ENCODE peak calls at places on chromosomes 16 and 17, in nine cellular contexts. One of them, this sample, is unnamed.

GRCh38 chr17:67636841-67637240 is 80.9 kb upstream of the NOL11 start:
- DNase-seq in stomach: no peak
- DNase-seq in GM23338: no peak
- DNase-seq in activated CD4-positive, alpha-beta T cell treated with anti-CD3 and anti-CD28 coated beads, Interleukin-2, amount 10 ng/mL, durations not matched to agents 7 days and 5 days: no peak
- DNase-seq in fibroblast of the conjunctiva: no peak
- DNase-seq in thoracic aorta: no peak
- DNase-seq in T-helper 9 cell: no peak
- DNase-seq in HEK293T: no peak
- DNase-seq in MG63: no peak
- DNase-seq in this sample: no peak

GRCh38 chr17:70375406-70375805 is 206.1 kb downstream of the KCNJ2 start:
- DNase-seq in stomach: no peak
- DNase-seq in GM23338: peak; percentile 35
- DNase-seq in activated CD4-positive, alpha-beta T cell treated with anti-CD3 and anti-CD28 coated beads, Interleukin-2, amount 10 ng/mL, durations not matched to agents 7 days and 5 days: no peak
- DNase-seq in fibroblast of the conjunctiva: no peak
- DNase-seq in thoracic aorta: no peak
- DNase-seq in T-helper 9 cell: no peak
- DNase-seq in HEK293T: no peak
- DNase-seq in MG63: no peak
- DNase-seq in this sample: no peak

GRCh38 chr16:8953064-8953463 is 10.6 kb downstream of the USP7 start:
- DNase-seq in stomach: no peak
- DNase-seq in GM23338: no peak
- DNase-seq in activated CD4-positive, alpha-beta T cell treated with anti-CD3 and anti-CD28 coated beads, Interleukin-2, amount 10 ng/mL, durations not matched to agents 7 days and 5 days: no peak
- DNase-seq in fibroblast of the conjunctiva: no peak
- DNase-seq in thoracic aorta: no peak
- DNase-seq in T-helper 9 cell: no peak
- DNase-seq in HEK293T: no peak
- DNase-seq in MG63: no peak
- DNase-seq in this sample: no peak

GRCh38 chr16:24652803-24653202 is 76.6 kb upstream of the TNRC6A start:
- DNase-seq in stomach: no peak
- DNase-seq in GM23338: no peak
- DNase-seq in activated CD4-positive, alpha-beta T cell treated with anti-CD3 and anti-CD28 coated beads, Interleukin-2, amount 10 ng/mL, durations not matched to agents 7 days and 5 days: no peak
- DNase-seq in fibroblast of the conjunctiva: no peak
- DNase-seq in thoracic aorta: no peak
- DNase-seq in T-helper 9 cell: no peak
- DNase-seq in HEK293T: no peak
- DNase-seq in MG63: no peak
- DNase-seq in this sample: no peak

GRCh38 chr17:41186872-41187271 is 2.2 kb upstream of the KRTAP4-1 start:
- DNase-seq in stomach: no peak
- DNase-seq in GM23338: no peak
- DNase-seq in activated CD4-positive, alpha-beta T cell treated with anti-CD3 and anti-CD28 coated beads, Interleukin-2, amount 10 ng/mL, durations not matched to agents 7 days and 5 days: no peak
- DNase-seq in fibroblast of the conjunctiva: no peak
- DNase-seq in thoracic aorta: no peak
- DNase-seq in T-helper 9 cell: no peak
- DNase-seq in HEK293T: no peak
- DNase-seq in MG63: no peak
- DNase-seq in this sample: no peak

GRCh38 chr16:46883353-46883689 is 841 bp upstream of the GPT2 start:
- DNase-seq in stomach: no peak
- DNase-seq in GM23338: no peak
- DNase-seq in activated CD4-positive, alpha-beta T cell treated with anti-CD3 and anti-CD28 coated beads, Interleukin-2, amount 10 ng/mL, durations not matched to agents 7 days and 5 days: no peak
- DNase-seq in fibroblast of the conjunctiva: no peak
- DNase-seq in thoracic aorta: no peak
- DNase-seq in T-helper 9 cell: no peak
- DNase-seq in HEK293T: no peak
- DNase-seq in MG63: no peak
- DNase-seq in this sample: no peak

GRCh38 chr17:5364156-5364555 is 55.3 kb downstream of the NUP88 start:
- DNase-seq in stomach: no peak
- DNase-seq in GM23338: no peak
- DNase-seq in activated CD4-positive, alpha-beta T cell treated with anti-CD3 and anti-CD28 coated beads, Interleukin-2, amount 10 ng/mL, durations not matched to agents 7 days and 5 days: no peak
- DNase-seq in fibroblast of the conjunctiva: no peak
- DNase-seq in thoracic aorta: no peak
- DNase-seq in T-helper 9 cell: no peak
- DNase-seq in HEK293T: no peak
- DNase-seq in MG63: no peak
- DNase-seq in this sample: no peak

GRCh38 chr16:85187002-85187401 is 74.7 kb upstream of the CIBAR2 start:
- DNase-seq in stomach: no peak
- DNase-seq in GM23338: no peak
- DNase-seq in activated CD4-positive, alpha-beta T cell treated with anti-CD3 and anti-CD28 coated beads, Interleukin-2, amount 10 ng/mL, durations not matched to agents 7 days and 5 days: no peak
- DNase-seq in fibroblast of the conjunctiva: no peak
- DNase-seq in thoracic aorta: no peak
- DNase-seq in T-helper 9 cell: no peak
- DNase-seq in HEK293T: no peak
- DNase-seq in MG63: peak; percentile 42
- DNase-seq in this sample: no peak

GRCh38 chr16:30083216-30084055 is 7.6 kb downstream of the PPP4C start:
- DNase-seq in stomach: no peak
- DNase-seq in GM23338: no peak
- DNase-seq in activated CD4-positive, alpha-beta T cell treated with anti-CD3 and anti-CD28 coated beads, Interleukin-2, amount 10 ng/mL, durations not matched to agents 7 days and 5 days: no peak
- DNase-seq in fibroblast of the conjunctiva: no peak
- DNase-seq in thoracic aorta: no peak
- DNase-seq in T-helper 9 cell: no peak
- DNase-seq in HEK293T: no peak
- DNase-seq in MG63: no peak
- DNase-seq in this sample: no peak

GRCh38 chr16:30567160-30567990 is 4.1 kb downstream of the ZNF688 start:
- DNase-seq in stomach: no peak
- DNase-seq in GM23338: no peak
- DNase-seq in activated CD4-positive, alpha-beta T cell treated with anti-CD3 and anti-CD28 coated beads, Interleukin-2, amount 10 ng/mL, durations not matched to agents 7 days and 5 days: peak; percentile 37
- DNase-seq in fibroblast of the conjunctiva: no peak
- DNase-seq in thoracic aorta: no peak
- DNase-seq in T-helper 9 cell: peak; percentile 39
- DNase-seq in HEK293T: no peak
- DNase-seq in MG63: no peak
- DNase-seq in this sample: no peak

GRCh38 chr17:45325810-45326209 is 9.0 kb upstream of the MAP3K14 start:
- DNase-seq in stomach: no peak
- DNase-seq in GM23338: no peak
- DNase-seq in activated CD4-positive, alpha-beta T cell treated with anti-CD3 and anti-CD28 coated beads, Interleukin-2, amount 10 ng/mL, durations not matched to agents 7 days and 5 days: no peak
- DNase-seq in fibroblast of the conjunctiva: no peak
- DNase-seq in thoracic aorta: no peak
- DNase-seq in T-helper 9 cell: no peak
- DNase-seq in HEK293T: no peak
- DNase-seq in MG63: peak; percentile 40
- DNase-seq in this sample: no peak

GRCh38 chr16:10787304-10787703 is 31.3 kb downstream of the TVP23A start:
- DNase-seq in stomach: no peak
- DNase-seq in GM23338: no peak
- DNase-seq in activated CD4-positive, alpha-beta T cell treated with anti-CD3 and anti-CD28 coated beads, Interleukin-2, amount 10 ng/mL, durations not matched to agents 7 days and 5 days: no peak
- DNase-seq in fibroblast of the conjunctiva: no peak
- DNase-seq in thoracic aorta: no peak
- DNase-seq in T-helper 9 cell: no peak
- DNase-seq in HEK293T: no peak
- DNase-seq in MG63: no peak
- DNase-seq in this sample: no peak

GRCh38 chr17:37490022-37490587 is 414 bp downstream of the DUSP14 start:
- DNase-seq in stomach: peak; percentile 63
- DNase-seq in GM23338: peak; percentile 85
- DNase-seq in activated CD4-positive, alpha-beta T cell treated with anti-CD3 and anti-CD28 coated beads, Interleukin-2, amount 10 ng/mL, durations not matched to agents 7 days and 5 days: peak; percentile 74
- DNase-seq in fibroblast of the conjunctiva: no peak
- DNase-seq in thoracic aorta: no peak
- DNase-seq in T-helper 9 cell: peak; percentile 65
- DNase-seq in HEK293T: peak; percentile 34
- DNase-seq in MG63: peak; percentile 83
- DNase-seq in this sample: peak; percentile 87

GRCh38 chr16:23320695-23321094 is 18.6 kb downstream of the SCNN1B start:
- DNase-seq in stomach: no peak
- DNase-seq in GM23338: no peak
- DNase-seq in activated CD4-positive, alpha-beta T cell treated with anti-CD3 and anti-CD28 coated beads, Interleukin-2, amount 10 ng/mL, durations not matched to agents 7 days and 5 days: no peak
- DNase-seq in fibroblast of the conjunctiva: no peak
- DNase-seq in thoracic aorta: no peak
- DNase-seq in T-helper 9 cell: no peak
- DNase-seq in HEK293T: no peak
- DNase-seq in MG63: no peak
- DNase-seq in this sample: no peak

GRCh38 chr17:54933921-54934320 is 33.3 kb downstream of the TOM1L1 start:
- DNase-seq in stomach: no peak
- DNase-seq in GM23338: no peak
- DNase-seq in activated CD4-positive, alpha-beta T cell treated with anti-CD3 and anti-CD28 coated beads, Interleukin-2, amount 10 ng/mL, durations not matched to agents 7 days and 5 days: no peak
- DNase-seq in fibroblast of the conjunctiva: no peak
- DNase-seq in thoracic aorta: no peak
- DNase-seq in T-helper 9 cell: no peak
- DNase-seq in HEK293T: no peak
- DNase-seq in MG63: no peak
- DNase-seq in this sample: no peak

GRCh38 chr16:85037721-85038120 is 10.1 kb downstream of the KIAA0513 start:
- DNase-seq in stomach: no peak
- DNase-seq in GM23338: no peak
- DNase-seq in activated CD4-positive, alpha-beta T cell treated with anti-CD3 and anti-CD28 coated beads, Interleukin-2, amount 10 ng/mL, durations not matched to agents 7 days and 5 days: no peak
- DNase-seq in fibroblast of the conjunctiva: no peak
- DNase-seq in thoracic aorta: no peak
- DNase-seq in T-helper 9 cell: no peak
- DNase-seq in HEK293T: no peak
- DNase-seq in MG63: no peak
- DNase-seq in this sample: no peak

GRCh38 chr17:31842416-31843381 is 16.3 kb downstream of the COPRS start:
- DNase-seq in stomach: peak; percentile 87
- DNase-seq in GM23338: peak; percentile 93
- DNase-seq in activated CD4-positive, alpha-beta T cell treated with anti-CD3 and anti-CD28 coated beads, Interleukin-2, amount 10 ng/mL, durations not matched to agents 7 days and 5 days: peak; percentile 77
- DNase-seq in fibroblast of the conjunctiva: peak; percentile 77
- DNase-seq in thoracic aorta: no peak
- DNase-seq in T-helper 9 cell: peak; percentile 48
- DNase-seq in HEK293T: peak; percentile 75
- DNase-seq in MG63: peak; percentile 83
- DNase-seq in this sample: peak; percentile 86

GRCh38 chr17:29891131-29891530 is 38.9 kb downstream of the SSH2 start:
- DNase-seq in stomach: no peak
- DNase-seq in GM23338: no peak
- DNase-seq in activated CD4-positive, alpha-beta T cell treated with anti-CD3 and anti-CD28 coated beads, Interleukin-2, amount 10 ng/mL, durations not matched to agents 7 days and 5 days: no peak
- DNase-seq in fibroblast of the conjunctiva: no peak
- DNase-seq in thoracic aorta: no peak
- DNase-seq in T-helper 9 cell: no peak
- DNase-seq in HEK293T: no peak
- DNase-seq in MG63: no peak
- DNase-seq in this sample: no peak

GRCh38 chr17:19991252-19991885 is 13.7 kb upstream of the AKAP10 start:
- DNase-seq in stomach: no peak
- DNase-seq in GM23338: no peak
- DNase-seq in activated CD4-positive, alpha-beta T cell treated with anti-CD3 and anti-CD28 coated beads, Interleukin-2, amount 10 ng/mL, durations not matched to agents 7 days and 5 days: no peak
- DNase-seq in fibroblast of the conjunctiva: no peak
- DNase-seq in thoracic aorta: no peak
- DNase-seq in T-helper 9 cell: no peak
- DNase-seq in HEK293T: no peak
- DNase-seq in MG63: no peak
- DNase-seq in this sample: no peak

GRCh38 chr17:68580236-68580903 is 20.8 kb downstream of the FAM20A start:
- DNase-seq in stomach: no peak
- DNase-seq in GM23338: no peak
- DNase-seq in activated CD4-positive, alpha-beta T cell treated with anti-CD3 and anti-CD28 coated beads, Interleukin-2, amount 10 ng/mL, durations not matched to agents 7 days and 5 days: no peak
- DNase-seq in fibroblast of the conjunctiva: peak; percentile 87
- DNase-seq in thoracic aorta: no peak
- DNase-seq in T-helper 9 cell: no peak
- DNase-seq in HEK293T: no peak
- DNase-seq in MG63: peak; percentile 39
- DNase-seq in this sample: no peak

GRCh38 chr17:47203984-47204721 is 5.0 kb upstream of the MYL4 start:
- DNase-seq in stomach: no peak
- DNase-seq in GM23338: no peak
- DNase-seq in activated CD4-positive, alpha-beta T cell treated with anti-CD3 and anti-CD28 coated beads, Interleukin-2, amount 10 ng/mL, durations not matched to agents 7 days and 5 days: peak; percentile 63
- DNase-seq in fibroblast of the conjunctiva: no peak
- DNase-seq in thoracic aorta: no peak
- DNase-seq in T-helper 9 cell: no peak
- DNase-seq in HEK293T: no peak
- DNase-seq in MG63: no peak
- DNase-seq in this sample: no peak

GRCh38 chr16:88467433-88468051 is 14.5 kb downstream of the ZFPM1 start:
- DNase-seq in stomach: no peak
- DNase-seq in GM23338: no peak
- DNase-seq in activated CD4-positive, alpha-beta T cell treated with anti-CD3 and anti-CD28 coated beads, Interleukin-2, amount 10 ng/mL, durations not matched to agents 7 days and 5 days: no peak
- DNase-seq in fibroblast of the conjunctiva: no peak
- DNase-seq in thoracic aorta: no peak
- DNase-seq in T-helper 9 cell: no peak
- DNase-seq in HEK293T: no peak
- DNase-seq in MG63: no peak
- DNase-seq in this sample: no peak

GRCh38 chr17:45227631-45228120 is 6.0 kb downstream of the FMNL1 start:
- DNase-seq in stomach: no peak
- DNase-seq in GM23338: no peak
- DNase-seq in activated CD4-positive, alpha-beta T cell treated with anti-CD3 and anti-CD28 coated beads, Interleukin-2, amount 10 ng/mL, durations not matched to agents 7 days and 5 days: no peak
- DNase-seq in fibroblast of the conjunctiva: no peak
- DNase-seq in thoracic aorta: no peak
- DNase-seq in T-helper 9 cell: no peak
- DNase-seq in HEK293T: no peak
- DNase-seq in MG63: no peak
- DNase-seq in this sample: no peak

GRCh38 chr16:75402821-75403475 is 30.4 kb downstream of the CFDP1 start:
- DNase-seq in stomach: no peak
- DNase-seq in GM23338: peak; percentile 60
- DNase-seq in activated CD4-positive, alpha-beta T cell treated with anti-CD3 and anti-CD28 coated beads, Interleukin-2, amount 10 ng/mL, durations not matched to agents 7 days and 5 days: peak; percentile 19
- DNase-seq in fibroblast of the conjunctiva: peak; percentile 30
- DNase-seq in thoracic aorta: no peak
- DNase-seq in T-helper 9 cell: no peak
- DNase-seq in HEK293T: peak; percentile 13
- DNase-seq in MG63: no peak
- DNase-seq in this sample: peak; percentile 41

GRCh38 chr17:49894761-49895160 is 46.9 kb upstream of the TAC4 start:
- DNase-seq in stomach: no peak
- DNase-seq in GM23338: no peak
- DNase-seq in activated CD4-positive, alpha-beta T cell treated with anti-CD3 and anti-CD28 coated beads, Interleukin-2, amount 10 ng/mL, durations not matched to agents 7 days and 5 days: no peak
- DNase-seq in fibroblast of the conjunctiva: no peak
- DNase-seq in thoracic aorta: no peak
- DNase-seq in T-helper 9 cell: no peak
- DNase-seq in HEK293T: no peak
- DNase-seq in MG63: no peak
- DNase-seq in this sample: no peak

GRCh38 chr16:11136600-11136999 is 119.4 kb downstream of the SOCS1 start:
- DNase-seq in stomach: no peak
- DNase-seq in GM23338: no peak
- DNase-seq in activated CD4-positive, alpha-beta T cell treated with anti-CD3 and anti-CD28 coated beads, Interleukin-2, amount 10 ng/mL, durations not matched to agents 7 days and 5 days: no peak
- DNase-seq in fibroblast of the conjunctiva: no peak
- DNase-seq in thoracic aorta: no peak
- DNase-seq in T-helper 9 cell: no peak
- DNase-seq in HEK293T: no peak
- DNase-seq in MG63: peak; percentile 86
- DNase-seq in this sample: no peak

GRCh38 chr17:18961634-18962493 is 9.9 kb downstream of the SLC5A10 start:
- DNase-seq in stomach: no peak
- DNase-seq in GM23338: no peak
- DNase-seq in activated CD4-positive, alpha-beta T cell treated with anti-CD3 and anti-CD28 coated beads, Interleukin-2, amount 10 ng/mL, durations not matched to agents 7 days and 5 days: no peak
- DNase-seq in fibroblast of the conjunctiva: no peak
- DNase-seq in thoracic aorta: no peak
- DNase-seq in T-helper 9 cell: no peak
- DNase-seq in HEK293T: no peak
- DNase-seq in MG63: no peak
- DNase-seq in this sample: no peak

GRCh38 chr17:46995841-46996571 is 17.0 kb upstream of the RPRML start:
- DNase-seq in stomach: no peak
- DNase-seq in GM23338: no peak
- DNase-seq in activated CD4-positive, alpha-beta T cell treated with anti-CD3 and anti-CD28 coated beads, Interleukin-2, amount 10 ng/mL, durations not matched to agents 7 days and 5 days: no peak
- DNase-seq in fibroblast of the conjunctiva: no peak
- DNase-seq in thoracic aorta: no peak
- DNase-seq in T-helper 9 cell: no peak
- DNase-seq in HEK293T: no peak
- DNase-seq in MG63: peak; percentile 81
- DNase-seq in this sample: no peak